ENCODE peak calls at places on chromosomes 13 and 19, in nine cellular contexts. W is endothelial cell, Q is left ventricle myocardium inferior, S is stomach, M is cardiac fibroblast, R is dorsolateral prefrontal cortex, I is CD14-positive monocyte, N is right atrium auricular region, E is HFF-Myc. F is an unnamed sample.

GRCh38 chr19:14943601-14944000 is 2.3 kb downstream of the OR7C2 start:
- DNase-seq in W (no peak), Q (no peak), S (no peak), M (no peak), R (no peak), I (no peak), N (no peak), E (no peak), F (no peak)

GRCh38 chr13:28429685-28430290 is 65.1 kb downstream of the FLT1 start:
- DNase-seq in W (no peak), Q (no peak), S (no peak), M (peak; percentile 16), R (no peak), I (no peak), N (no peak), E (no peak), F (no peak)

GRCh38 chr13:31073859-31074718 is 87.6 kb downstream of the HSPH1 start:
- DNase-seq in W (no peak), Q (no peak), S (no peak), M (peak; percentile 44), R (no peak), I (no peak), N (no peak), E (no peak), F (no peak)

GRCh38 chr13:40874138-40874776 is 84.8 kb downstream of the SLC25A15 start:
- DNase-seq in W (no peak), Q (no peak), S (no peak), M (peak; percentile 5), R (no peak), I (no peak), N (no peak), E (no peak), F (no peak)

GRCh38 chr13:69751259-69751658 is 356.4 kb upstream of the ATXN8OS start:
- DNase-seq in W (no peak), Q (no peak), S (no peak), M (no peak), R (no peak), I (no peak), N (no peak), E (no peak), F (no peak)

GRCh38 chr19:35552534-35553384 is 7.3 kb downstream of the TMEM147 start:
- DNase-seq in W (no peak), Q (no peak), S (no peak), M (no peak), R (no peak), I (no peak), N (no peak), E (no peak), F (no peak)

GRCh38 chr19:54320271-54320670 is 7.3 kb upstream of the LILRA5 start:
- DNase-seq in W (no peak), Q (no peak), S (no peak), M (no peak), R (no peak), I (no peak), N (no peak), E (no peak), F (no peak)

GRCh38 chr13:40408602-40409001 is 257.8 kb downstream of the FOXO1 start:
- DNase-seq in W (no peak), Q (no peak), S (no peak), M (no peak), R (no peak), I (no peak), N (no peak), E (peak; percentile 56), F (no peak)

GRCh38 chr13:108594153-108594552 is 35.3 kb upstream of the MYO16 start:
- DNase-seq in W (no peak), Q (no peak), S (no peak), M (no peak), R (no peak), I (no peak), N (no peak), E (no peak), F (no peak)

GRCh38 chr13:73036566-73036965 is 22.2 kb upstream of the KLF5 start:
- DNase-seq in W (no peak), Q (no peak), S (no peak), M (no peak), R (no peak), I (no peak), N (no peak), E (no peak), F (no peak)

GRCh38 chr19:46297700-46298476 is 1.0 kb downstream of the HIF3A start:
- DNase-seq in W (no peak), Q (peak; percentile 90), S (peak; percentile 50), M (peak; percentile 94), R (no peak), I (no peak), N (peak; percentile 91), E (no peak), F (no peak)

GRCh38 chr19:33631628-33631995 is 9.9 kb downstream of the CHST8 start:
- DNase-seq in W (no peak), Q (no peak), S (peak; percentile 3), M (no peak), R (no peak), I (no peak), N (no peak), E (no peak), F (no peak)

GRCh38 chr13:97766749-97767148 is 186.7 kb upstream of the IPO5 start:
- DNase-seq in W (no peak), Q (no peak), S (no peak), M (no peak), R (no peak), I (no peak), N (no peak), E (no peak), F (no peak)

GRCh38 chr13:47829684-47830083 is 171.4 kb downstream of the SUCLA2 start:
- DNase-seq in W (no peak), Q (no peak), S (no peak), M (peak; percentile 41), R (no peak), I (no peak), N (no peak), E (no peak), F (no peak)

GRCh38 chr13:30863796-30864195 is 42.3 kb upstream of the MEDAG start:
- DNase-seq in W (no peak), Q (no peak), S (no peak), M (no peak), R (no peak), I (no peak), N (no peak), E (no peak), F (no peak)

GRCh38 chr19:17125728-17126677 is 50.4 kb downstream of the MYO9B start:
- DNase-seq in W (no peak), Q (peak; percentile 62), S (peak; percentile 47), M (peak; percentile 56), R (peak; percentile 65), I (peak; percentile 90), N (peak; percentile 79), E (no peak), F (no peak)

GRCh38 chr19:4238831-4239230 is 8.0 kb upstream of the YJU2 start:
- DNase-seq in W (no peak), Q (no peak), S (no peak), M (no peak), R (no peak), I (no peak), N (no peak), E (no peak), F (no peak)

GRCh38 chr19:38564981-38565685 is 52.6 kb downstream of the MAP4K1 start:
- DNase-seq in W (no peak), Q (no peak), S (no peak), M (no peak), R (no peak), I (no peak), N (no peak), E (no peak), F (no peak)

GRCh38 chr19:56538254-56538760 is 441 bp upstream of the ZFP28 start:
- DNase-seq in W (peak; percentile 68), Q (peak; percentile 91), S (peak; percentile 88), M (peak; percentile 92), R (peak; percentile 96), I (peak; percentile 82), N (peak; percentile 87), E (peak; percentile 46), F (peak; percentile 92)
- TF ChIP-seq CTCF in W (no peak), Q (peak; percentile 23), S (peak; percentile 36), M (no peak), R (no peak), I (no peak), N (no peak), E (no peak), F (no peak)

DNA sequence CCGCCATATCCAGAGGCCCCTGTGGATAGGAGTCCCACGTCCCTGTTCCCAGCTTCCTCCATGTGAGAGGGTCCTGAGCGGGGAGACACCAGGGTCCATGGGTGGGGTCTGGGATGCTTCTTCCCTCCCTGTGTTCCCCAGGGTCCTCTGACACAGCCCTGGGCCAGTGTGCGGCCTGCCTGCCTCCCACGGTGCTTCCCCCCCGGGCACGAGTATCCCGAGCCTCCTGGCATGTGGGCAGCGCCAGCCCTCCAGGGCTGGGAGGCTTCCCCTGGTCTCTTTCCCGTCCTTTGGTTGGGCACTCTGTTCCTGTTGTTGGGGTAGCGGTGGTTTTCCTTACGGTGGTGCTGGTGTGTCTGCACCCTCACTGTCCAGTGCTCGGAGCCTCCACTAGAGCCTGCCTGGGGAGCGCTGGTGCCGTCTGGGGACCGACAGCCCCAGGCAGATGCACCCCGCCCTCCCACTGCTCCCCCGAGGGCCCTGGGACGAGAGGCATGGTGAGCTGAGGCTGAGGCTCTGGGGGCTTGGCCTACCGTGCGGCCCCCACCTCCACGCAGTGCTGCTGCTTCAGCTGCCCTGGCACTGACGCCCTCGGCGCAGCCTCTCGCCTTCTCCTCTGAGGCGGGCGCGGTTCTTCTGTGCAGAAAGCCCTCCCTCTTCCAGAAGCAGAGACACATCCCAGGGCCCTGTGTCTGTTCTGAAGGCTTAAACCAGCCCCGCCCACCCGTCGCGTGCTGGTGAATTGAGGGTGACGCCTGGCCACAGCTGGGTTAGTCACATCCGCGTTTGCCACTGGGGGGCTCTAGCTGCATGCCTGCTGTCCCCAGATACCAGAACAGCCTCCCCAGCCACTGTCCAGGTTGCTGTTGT is 27.9 kb downstream of the PLEKHJ1 start:
- DNase-seq in W (no peak), Q (peak; percentile 75), S (peak; percentile 48), M (peak; percentile 71), R (no peak), I (no peak), N (peak; percentile 79), E (peak; percentile 51), F (no peak)
- TF ChIP-seq CTCF in W (no peak), Q (peak; percentile 46), S (no peak), M (peak; percentile 22), R (no peak), I (no peak), N (peak; percentile 32), E (peak; percentile 37), F (no peak)

GRCh38 chr19:41144403-41144802 is 30.2 kb downstream of the CYP2F1 start:
- DNase-seq in W (peak; percentile 77), Q (peak; percentile 74), S (peak; percentile 89), M (peak; percentile 90), R (peak; percentile 62), I (peak; percentile 80), N (peak; percentile 76), E (peak; percentile 77), F (no peak)
- TF ChIP-seq CTCF in W (peak; percentile 61), Q (peak; percentile 86), S (peak; percentile 85), M (peak; percentile 89), R (peak; percentile 79), I (peak; percentile 82), N (peak; percentile 84), E (peak; percentile 82), F (peak; percentile 85)

DNA sequence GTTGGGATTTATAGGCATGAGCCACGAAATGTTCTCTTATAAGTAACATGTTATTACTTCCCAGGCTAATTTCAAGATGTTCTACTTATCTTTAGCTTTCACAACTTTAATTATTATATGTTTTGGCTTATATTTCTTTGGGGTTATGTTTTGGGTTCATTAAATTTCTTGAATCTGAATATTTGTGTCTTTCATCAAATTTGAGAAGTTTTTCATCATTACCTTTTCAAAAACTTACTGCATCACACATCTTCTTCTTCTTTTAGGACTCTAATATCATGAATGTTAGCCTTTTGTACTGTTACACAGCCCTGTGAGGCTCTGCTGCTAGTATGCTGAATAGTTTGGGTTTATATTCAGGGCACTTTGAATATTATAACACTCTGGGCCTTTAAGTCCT is 9.7 kb upstream of the ZNF266 start:
- DNase-seq in W (no peak), Q (no peak), S (no peak), M (no peak), R (no peak), I (no peak), N (no peak), E (no peak), F (no peak)
- TF ChIP-seq CTCF in W (no peak), Q (no peak), S (no peak), M (no peak), R (no peak), I (no peak), N (no peak), E (no peak), F (no peak)

F was measured in type B pancreatic cell.